ENCODE peak calls at places on chromosomes 7 and 10, in five cellular contexts. One of them, this sample, is unnamed.
A peak's percentile ranks its signal among the peaks of the same experiment; 100 is the strongest.

GRCh38 chr10:119489572-119490326 is 52.8 kb downstream of the RGS10 start:
- DNase-seq in HCT116: peak; percentile 32
- DNase-seq in HepG2: peak; percentile 16
- DNase-seq in H1: peak; percentile 53
- DNase-seq in K562: peak; percentile 59
- DNase-seq in this sample: no peak

GRCh38 chr7:68247566-68247965 is 1250.9 kb downstream of the TYW1 start:
- DNase-seq in HepG2: no peak
- DNase-seq in HCT116: no peak
- DNase-seq in H1: no peak
- DNase-seq in K562: no peak
- DNase-seq in this sample: no peak

GRCh38 chr7:45069444-45070253 is 19.1 kb downstream of the NACAD start:
- DNase-seq in H1: no peak
- DNase-seq in HCT116: no peak
- DNase-seq in K562: no peak
- DNase-seq in HepG2: no peak
- DNase-seq in this sample: no peak

GRCh38 chr7:90455163-90456030 is 14.0 kb upstream of the PTTG1IP2 start:
- DNase-seq in H1: no peak
- DNase-seq in HepG2: peak; percentile 10
- DNase-seq in HCT116: peak; percentile 28
- DNase-seq in K562: peak; percentile 44
- DNase-seq in this sample: peak; percentile 7

GRCh38 chr10:75658915-75659314 is 227.5 kb downstream of the LRMDA start:
- DNase-seq in K562: no peak
- DNase-seq in HepG2: no peak
- DNase-seq in H1: no peak
- DNase-seq in HCT116: no peak
- DNase-seq in this sample: no peak

GRCh38 chr7:155201325-155202087 is 96.2 kb upstream of the INSIG1 start:
- DNase-seq in H1: no peak
- DNase-seq in HepG2: no peak
- DNase-seq in K562: no peak
- DNase-seq in HCT116: no peak
- DNase-seq in this sample: no peak

GRCh38 chr10:111384556-111384955 is 307.7 kb downstream of the ADRA2A start:
- DNase-seq in K562: no peak
- DNase-seq in HCT116: no peak
- DNase-seq in H1: no peak
- DNase-seq in HepG2: no peak
- DNase-seq in this sample: no peak

GRCh38 chr7:137930616-137931015 is 71.3 kb downstream of the CREB3L2 start:
- DNase-seq in K562: no peak
- DNase-seq in HepG2: no peak
- DNase-seq in HCT116: no peak
- DNase-seq in H1: no peak
- DNase-seq in this sample: no peak

GRCh38 chr10:62666264-62666663 is 138.3 kb upstream of the ADO start:
- DNase-seq in K562: no peak
- DNase-seq in HCT116: no peak
- DNase-seq in HepG2: no peak
- DNase-seq in H1: no peak
- DNase-seq in this sample: no peak

GRCh38 chr7:41987-42386 is 150.4 kb upstream of the FAM20C start:
- DNase-seq in HCT116: no peak
- DNase-seq in H1: no peak
- DNase-seq in K562: no peak
- DNase-seq in HepG2: no peak
- DNase-seq in this sample: no peak

GRCh38 chr7:115356139-115356746 is 434.3 kb downstream of the MDFIC start:
- DNase-seq in HCT116: peak; percentile 21
- DNase-seq in K562: no peak
- DNase-seq in HepG2: peak; percentile 9
- DNase-seq in H1: no peak
- DNase-seq in this sample: no peak

DNA sequence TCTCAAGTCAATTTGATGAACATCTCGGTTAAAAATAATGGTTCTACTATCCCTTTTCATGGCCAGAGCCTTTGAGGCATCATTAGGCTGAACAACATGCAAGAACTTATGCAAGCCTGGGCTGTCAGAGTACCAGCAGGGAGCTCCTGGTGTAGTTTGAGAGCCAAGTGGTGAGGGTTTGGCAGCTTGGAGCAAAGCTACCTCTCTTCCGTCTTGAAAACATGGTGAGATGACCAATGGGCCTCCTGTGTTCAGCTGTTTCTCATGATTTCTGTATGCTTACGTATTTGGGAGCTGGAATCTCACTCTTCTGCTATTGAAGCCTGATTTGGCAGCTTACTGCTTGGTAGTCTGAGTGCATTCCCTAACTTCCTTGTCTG is 150.4 kb downstream of the CXCL12 start:
- DNase-seq in H1: no peak
- DNase-seq in HepG2: no peak
- DNase-seq in HCT116: no peak
- DNase-seq in K562: no peak
- DNase-seq in this sample: no peak
- TF ChIP-seq CTCF in H1: no peak
- TF ChIP-seq CTCF in HepG2: no peak
- TF ChIP-seq CTCF in HCT116: no peak
- TF ChIP-seq CTCF in K562: no peak
- TF ChIP-seq CTCF in this sample: no peak

DNA sequence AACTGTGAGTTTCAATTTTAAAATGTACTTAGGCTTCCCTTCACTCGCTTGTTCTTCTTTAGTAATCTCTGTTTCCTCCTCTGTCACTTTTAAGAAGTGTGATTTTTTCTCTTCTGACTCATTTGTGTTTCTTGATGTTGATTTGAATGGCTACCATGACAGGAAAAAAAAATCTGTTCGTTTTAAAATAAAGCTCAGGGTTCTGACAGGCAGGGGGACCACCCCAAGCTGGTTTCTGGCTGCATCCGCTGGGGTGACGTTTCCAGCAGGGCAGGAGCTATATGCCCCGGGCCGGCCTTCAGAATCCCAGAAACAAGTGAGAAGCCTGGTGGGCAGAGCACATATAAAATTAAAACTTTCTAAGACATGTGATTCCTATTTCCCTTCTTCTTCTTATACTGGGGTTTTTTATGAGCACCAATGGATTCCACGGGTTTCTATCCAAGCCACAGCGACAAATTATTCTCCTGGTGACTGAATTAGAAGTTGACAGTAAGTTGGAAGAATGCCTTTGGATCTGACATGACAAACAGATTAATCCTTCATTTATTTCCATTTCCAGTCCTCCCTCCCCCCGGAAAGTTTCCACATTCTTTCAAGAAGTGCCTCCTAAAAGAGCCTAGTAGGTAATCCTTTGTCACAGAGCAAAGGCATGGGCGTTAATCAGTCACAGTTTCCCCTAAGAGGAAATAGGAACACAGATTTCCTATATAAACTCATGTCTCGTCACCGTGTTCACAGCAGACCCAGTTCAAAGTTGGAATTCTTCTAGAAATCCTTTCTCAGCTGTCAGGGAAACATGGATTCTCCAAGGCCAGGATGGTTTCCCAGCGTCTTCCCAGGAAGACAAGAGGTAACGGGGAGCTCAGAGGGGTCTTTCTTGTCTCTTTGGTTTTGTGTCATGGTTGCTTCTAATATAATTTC is 79.9 kb downstream of the PTPRE start:
- DNase-seq in HepG2: no peak
- DNase-seq in K562: no peak
- DNase-seq in H1: no peak
- DNase-seq in HCT116: no peak
- DNase-seq in this sample: no peak
- TF ChIP-seq ATF3 in HepG2: no peak
- TF ChIP-seq ATF3 in K562: no peak
- TF ChIP-seq ATF3 in H1: no peak
- TF ChIP-seq ATF3 in HCT116: no peak
- TF ChIP-seq ATF3 in this sample: no peak

GRCh38 chr7:55144333-55144954 is 125.6 kb downstream of the EGFR start:
- DNase-seq in HepG2: no peak
- DNase-seq in H1: no peak
- DNase-seq in HCT116: no peak
- DNase-seq in K562: peak; percentile 41
- DNase-seq in this sample: no peak

GRCh38 chr7:55138663-55139062 is 119.8 kb downstream of the EGFR start:
- DNase-seq in HCT116: no peak
- DNase-seq in HepG2: no peak
- DNase-seq in K562: no peak
- DNase-seq in H1: no peak
- DNase-seq in this sample: no peak

GRCh38 chr7:55142919-55143600 is 124.2 kb downstream of the EGFR start:
- DNase-seq in HCT116: no peak
- DNase-seq in H1: no peak
- DNase-seq in HepG2: no peak
- DNase-seq in K562: no peak
- DNase-seq in this sample: no peak

GRCh38 chr7:55140221-55140980 is 121.6 kb downstream of the EGFR start:
- DNase-seq in HepG2: no peak
- DNase-seq in HCT116: no peak
- DNase-seq in H1: no peak
- DNase-seq in K562: no peak
- DNase-seq in this sample: peak; percentile 63

GRCh38 chr7:55140981-55141278 is 122.1 kb downstream of the EGFR start:
- DNase-seq in H1: no peak
- DNase-seq in HepG2: no peak
- DNase-seq in HCT116: no peak
- DNase-seq in K562: no peak
- DNase-seq in this sample: no peak
- TF ChIP-seq SIN3A in H1: no peak
- TF ChIP-seq SIN3A in HepG2: no peak
- TF ChIP-seq SIN3A in HCT116: no peak
- TF ChIP-seq SIN3A in K562: no peak
- TF ChIP-seq SIN3A in this sample: no peak

DNA sequence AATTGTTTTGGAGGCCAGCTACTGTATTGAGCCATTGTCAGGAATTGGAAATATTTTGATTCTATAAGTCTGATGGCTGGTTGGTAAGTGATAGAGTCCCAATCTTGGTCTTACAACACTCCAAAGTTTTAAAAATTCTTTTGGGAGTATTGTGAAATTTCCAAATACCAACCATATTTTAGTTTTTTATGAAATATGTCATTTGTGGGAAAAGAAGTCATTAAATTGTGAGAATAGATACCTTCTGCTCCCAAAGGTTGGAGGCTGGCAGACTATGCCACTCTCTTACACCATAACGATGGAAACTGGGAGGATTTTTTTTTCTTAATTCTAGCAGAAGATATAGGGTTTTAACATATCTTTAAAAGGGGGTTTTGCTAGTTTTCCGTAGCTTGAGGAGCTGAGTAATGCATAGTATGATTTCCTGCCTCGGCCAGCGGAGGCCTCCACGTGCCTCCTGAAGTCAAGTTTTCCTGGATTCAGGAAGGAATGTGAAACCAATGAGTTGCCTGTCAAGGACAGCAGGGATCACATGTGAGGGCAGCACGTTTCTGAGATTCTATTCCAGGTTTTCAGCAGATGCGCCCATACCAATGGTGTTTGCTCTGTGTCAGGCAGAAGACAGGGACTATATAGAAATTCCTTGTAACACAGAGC is 92.2 kb upstream of the LAMB4 start:
- DNase-seq in HepG2: peak; percentile 14
- DNase-seq in H1: no peak
- DNase-seq in HCT116: no peak
- DNase-seq in K562: no peak
- DNase-seq in this sample: no peak
- TF ChIP-seq CTCF in HepG2: peak; percentile 52
- TF ChIP-seq CTCF in H1: peak; percentile 38
- TF ChIP-seq CTCF in HCT116: peak; percentile 12
- TF ChIP-seq CTCF in K562: peak; percentile 28
- TF ChIP-seq CTCF in this sample: no peak